ENCODE peak calls at places on chromosomes 6 and 20, in six cellular contexts. One of them, this sample, is unnamed.

GRCh38 chr6:21479140-21479539 is 114.4 kb upstream of the SOX4 start:
- DNase-seq in CD8-positive, alpha-beta memory T cell: no peak
- DNase-seq in hepatocyte: no peak
- DNase-seq in cardiac muscle cell: peak
- DNase-seq in breast epithelium: no peak
- DNase-seq in prostate gland: peak
- DNase-seq in this sample: no peak

GRCh38 chr6:116217069-116217468 is 36.8 kb downstream of the TSPYL4 start:
- DNase-seq in hepatocyte: peak
- DNase-seq in breast epithelium: no peak
- DNase-seq in prostate gland: no peak
- DNase-seq in cardiac muscle cell: peak
- DNase-seq in CD8-positive, alpha-beta memory T cell: no peak
- DNase-seq in this sample: peak

GRCh38 chr6:34684919-34685318 is 11.6 kb downstream of the ILRUN start:
- DNase-seq in cardiac muscle cell: no peak
- DNase-seq in breast epithelium: no peak
- DNase-seq in hepatocyte: no peak
- DNase-seq in CD8-positive, alpha-beta memory T cell: no peak
- DNase-seq in prostate gland: no peak
- DNase-seq in this sample: no peak

GRCh38 chr6:112163295-112164257 is 76.2 kb downstream of the FAM229B start:
- DNase-seq in breast epithelium: no peak
- DNase-seq in prostate gland: peak
- DNase-seq in CD8-positive, alpha-beta memory T cell: peak
- DNase-seq in cardiac muscle cell: peak
- DNase-seq in hepatocyte: peak
- DNase-seq in this sample: peak

GRCh38 chr20:62614085-62614960 is 28.0 kb upstream of the SLCO4A1 start:
- DNase-seq in prostate gland: no peak
- DNase-seq in CD8-positive, alpha-beta memory T cell: no peak
- DNase-seq in hepatocyte: no peak
- DNase-seq in cardiac muscle cell: no peak
- DNase-seq in breast epithelium: no peak
- DNase-seq in this sample: no peak

GRCh38 chr6:166281104-166281503 is 27.1 kb downstream of the PRR18 start:
- DNase-seq in cardiac muscle cell: no peak
- DNase-seq in prostate gland: no peak
- DNase-seq in CD8-positive, alpha-beta memory T cell: no peak
- DNase-seq in breast epithelium: no peak
- DNase-seq in hepatocyte: no peak
- DNase-seq in this sample: no peak

GRCh38 chr6:116291701-116292396 is 12.1 kb upstream of the TSPYL1 start:
- DNase-seq in cardiac muscle cell: no peak
- DNase-seq in breast epithelium: no peak
- DNase-seq in prostate gland: no peak
- DNase-seq in hepatocyte: no peak
- DNase-seq in CD8-positive, alpha-beta memory T cell: no peak
- DNase-seq in this sample: no peak

GRCh38 chr20:62627901-62628612 is 14.2 kb upstream of the SLCO4A1 start:
- DNase-seq in CD8-positive, alpha-beta memory T cell: no peak
- DNase-seq in hepatocyte: no peak
- DNase-seq in cardiac muscle cell: no peak
- DNase-seq in breast epithelium: no peak
- DNase-seq in prostate gland: no peak
- DNase-seq in this sample: no peak

GRCh38 chr20:24871429-24872213 is 77.4 kb upstream of the CST7 start:
- DNase-seq in prostate gland: no peak
- DNase-seq in cardiac muscle cell: peak
- DNase-seq in CD8-positive, alpha-beta memory T cell: no peak
- DNase-seq in breast epithelium: no peak
- DNase-seq in hepatocyte: no peak
- DNase-seq in this sample: no peak

GRCh38 chr6:139262519-139263300 is 29.1 kb downstream of the TXLNB start:
- DNase-seq in hepatocyte: no peak
- DNase-seq in breast epithelium: no peak
- DNase-seq in CD8-positive, alpha-beta memory T cell: no peak
- DNase-seq in cardiac muscle cell: no peak
- DNase-seq in prostate gland: no peak
- DNase-seq in this sample: no peak

GRCh38 chr20:4247898-4248858 is 232.8 kb upstream of the RNF24 start:
- DNase-seq in breast epithelium: no peak
- DNase-seq in CD8-positive, alpha-beta memory T cell: no peak
- DNase-seq in cardiac muscle cell: no peak
- DNase-seq in hepatocyte: no peak
- DNase-seq in prostate gland: no peak
- DNase-seq in this sample: peak

GRCh38 chr6:129749749-129750120 is 39.8 kb upstream of the ARHGAP18 start:
- DNase-seq in prostate gland: no peak
- DNase-seq in breast epithelium: no peak
- DNase-seq in CD8-positive, alpha-beta memory T cell: peak
- DNase-seq in cardiac muscle cell: peak
- DNase-seq in hepatocyte: no peak
- DNase-seq in this sample: no peak

GRCh38 chr6:121573466-121573865 is 138.0 kb downstream of the GJA1 start:
- DNase-seq in cardiac muscle cell: peak
- DNase-seq in prostate gland: no peak
- DNase-seq in CD8-positive, alpha-beta memory T cell: no peak
- DNase-seq in breast epithelium: no peak
- DNase-seq in hepatocyte: no peak
- DNase-seq in this sample: peak

GRCh38 chr6:37630281-37630799 is 67.3 kb downstream of the MDGA1 start:
- DNase-seq in CD8-positive, alpha-beta memory T cell: no peak
- DNase-seq in breast epithelium: peak
- DNase-seq in prostate gland: no peak
- DNase-seq in hepatocyte: peak
- DNase-seq in cardiac muscle cell: peak
- DNase-seq in this sample: no peak

GRCh38 chr6:24495516-24495847 is 713 bp downstream of the ALDH5A1 start:
- DNase-seq in breast epithelium: peak
- DNase-seq in prostate gland: peak
- DNase-seq in hepatocyte: peak
- DNase-seq in cardiac muscle cell: peak
- DNase-seq in CD8-positive, alpha-beta memory T cell: peak
- DNase-seq in this sample: peak

GRCh38 chr20:54515788-54516324 is 40.5 kb downstream of the DOK5 start:
- DNase-seq in cardiac muscle cell: no peak
- DNase-seq in CD8-positive, alpha-beta memory T cell: no peak
- DNase-seq in prostate gland: no peak
- DNase-seq in hepatocyte: no peak
- DNase-seq in breast epithelium: no peak
- DNase-seq in this sample: no peak

GRCh38 chr20:54506643-54507042 is 31.2 kb downstream of the DOK5 start:
- DNase-seq in prostate gland: no peak
- DNase-seq in CD8-positive, alpha-beta memory T cell: no peak
- DNase-seq in cardiac muscle cell: no peak
- DNase-seq in hepatocyte: no peak
- DNase-seq in breast epithelium: no peak
- DNase-seq in this sample: no peak

GRCh38 chr20:54512694-54513093 is 37.3 kb downstream of the DOK5 start:
- DNase-seq in CD8-positive, alpha-beta memory T cell: no peak
- DNase-seq in cardiac muscle cell: no peak
- DNase-seq in prostate gland: no peak
- DNase-seq in breast epithelium: no peak
- DNase-seq in hepatocyte: no peak
- DNase-seq in this sample: no peak

GRCh38 chr20:54514020-54514607 is 38.7 kb downstream of the DOK5 start:
- DNase-seq in cardiac muscle cell: no peak
- DNase-seq in hepatocyte: no peak
- DNase-seq in breast epithelium: no peak
- DNase-seq in CD8-positive, alpha-beta memory T cell: no peak
- DNase-seq in prostate gland: no peak
- DNase-seq in this sample: peak

DNA sequence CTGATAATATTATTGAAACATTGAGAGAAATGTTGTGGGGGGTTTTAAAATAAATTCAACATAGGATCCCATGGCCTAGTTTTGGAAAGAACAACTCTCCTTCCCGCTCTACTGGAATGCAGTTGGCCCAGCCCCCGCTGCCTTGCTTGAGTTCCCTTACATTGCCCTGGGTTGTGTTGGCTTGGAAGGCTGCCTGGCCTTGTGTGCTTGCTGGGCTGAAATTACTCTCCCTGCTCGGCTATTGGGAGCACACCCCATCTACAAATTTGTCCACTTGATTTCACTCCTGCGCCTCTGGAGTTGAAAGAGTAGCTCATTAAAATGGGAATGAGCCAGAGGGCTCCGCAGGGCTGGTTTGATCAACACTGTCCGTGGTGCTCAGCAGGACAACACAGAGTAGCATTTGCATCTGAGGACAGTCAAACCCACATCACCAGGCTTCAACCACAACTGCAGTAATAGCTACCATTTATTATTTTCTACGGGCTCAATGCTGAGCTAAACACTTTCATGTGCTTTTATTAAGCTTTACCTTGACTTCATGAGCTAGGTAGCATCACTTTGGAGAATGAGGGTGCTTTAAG is 35.2 kb downstream of the DOK5 start:
- DNase-seq in CD8-positive, alpha-beta memory T cell: no peak
- DNase-seq in breast epithelium: peak
- DNase-seq in prostate gland: no peak
- DNase-seq in cardiac muscle cell: peak
- DNase-seq in hepatocyte: no peak
- DNase-seq in this sample: peak
- H3K27ac ChIP-seq in CD8-positive, alpha-beta memory T cell: no peak
- H3K27ac ChIP-seq in breast epithelium: peak
- H3K27ac ChIP-seq in prostate gland: no peak
- H3K27ac ChIP-seq in cardiac muscle cell: no peak
- H3K27ac ChIP-seq in hepatocyte: no peak
- H3K27ac ChIP-seq in this sample: no peak

DNA sequence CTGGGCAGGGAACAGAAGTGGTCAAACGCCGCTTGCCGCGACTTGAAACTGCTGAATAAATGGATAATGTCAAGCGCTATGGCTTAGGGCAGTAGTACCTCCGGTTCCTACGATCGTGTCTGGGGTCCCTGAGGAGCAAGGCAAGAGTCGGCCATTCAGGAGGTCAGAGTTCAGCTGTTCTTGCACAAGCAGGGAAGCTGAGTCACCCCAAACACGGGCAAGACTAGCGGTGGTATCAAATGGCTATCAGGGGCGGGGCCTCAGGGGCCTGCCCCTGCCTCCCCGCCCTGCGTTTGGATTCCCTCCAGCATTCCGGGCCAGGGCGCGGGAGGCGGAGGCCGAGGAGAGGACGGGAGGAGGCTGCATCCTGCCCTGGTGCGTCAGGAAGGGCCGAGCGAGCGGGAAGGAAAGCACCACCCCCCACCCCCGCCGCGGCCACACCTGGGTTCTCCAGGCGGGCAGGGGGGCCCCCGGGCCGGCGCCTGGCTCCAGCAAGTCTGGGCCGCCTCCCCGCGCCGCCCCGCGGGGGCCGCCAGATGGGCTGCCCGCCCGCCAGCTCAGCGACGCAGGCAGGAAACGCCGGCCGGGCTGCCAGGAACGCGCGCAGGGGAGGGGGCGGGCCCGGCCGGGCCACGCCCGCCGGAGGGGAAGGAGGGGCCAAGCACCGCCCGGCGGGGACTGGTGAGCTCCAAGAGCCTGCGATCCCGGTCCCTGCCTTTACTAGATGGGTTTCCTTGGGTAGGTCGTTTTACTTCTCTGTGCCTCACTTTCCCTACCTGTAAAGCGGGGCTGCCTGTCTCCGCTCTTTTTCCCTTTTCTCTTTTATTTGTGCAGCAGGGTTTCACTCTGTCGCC is 32.2 kb upstream of the ID1 start:
- DNase-seq in hepatocyte: peak
- DNase-seq in prostate gland: peak
- DNase-seq in breast epithelium: peak
- DNase-seq in CD8-positive, alpha-beta memory T cell: peak
- DNase-seq in cardiac muscle cell: peak
- DNase-seq in this sample: peak
- H3K27ac ChIP-seq in hepatocyte: peak
- H3K27ac ChIP-seq in prostate gland: peak
- H3K27ac ChIP-seq in breast epithelium: peak
- H3K27ac ChIP-seq in CD8-positive, alpha-beta memory T cell: peak
- H3K27ac ChIP-seq in cardiac muscle cell: peak
- H3K27ac ChIP-seq in this sample: peak

GRCh38 chr6:63565058-63565726 is 7.1 kb upstream of the LOC128125822 start:
- DNase-seq in CD8-positive, alpha-beta memory T cell: no peak
- DNase-seq in prostate gland: no peak
- DNase-seq in cardiac muscle cell: no peak
- DNase-seq in breast epithelium: no peak
- DNase-seq in hepatocyte: peak
- DNase-seq in this sample: no peak
- H3K27ac ChIP-seq in CD8-positive, alpha-beta memory T cell: no peak
- H3K27ac ChIP-seq in prostate gland: no peak
- H3K27ac ChIP-seq in cardiac muscle cell: no peak
- H3K27ac ChIP-seq in breast epithelium: no peak
- H3K27ac ChIP-seq in hepatocyte: peak
- H3K27ac ChIP-seq in this sample: no peak

GRCh38 chr20:48763183-48764030 is 64.4 kb downstream of the PREX1 start:
- DNase-seq in breast epithelium: no peak
- DNase-seq in CD8-positive, alpha-beta memory T cell: peak
- DNase-seq in hepatocyte: no peak
- DNase-seq in cardiac muscle cell: no peak
- DNase-seq in prostate gland: no peak
- DNase-seq in this sample: peak
- H3K27ac ChIP-seq in breast epithelium: no peak
- H3K27ac ChIP-seq in CD8-positive, alpha-beta memory T cell: no peak
- H3K27ac ChIP-seq in hepatocyte: no peak
- H3K27ac ChIP-seq in cardiac muscle cell: no peak
- H3K27ac ChIP-seq in prostate gland: no peak
- H3K27ac ChIP-seq in this sample: peak

GRCh38 chr6:146598785-146599405 is at the start of gene ADGB:
- DNase-seq in cardiac muscle cell: peak
- DNase-seq in breast epithelium: no peak
- DNase-seq in hepatocyte: peak
- DNase-seq in CD8-positive, alpha-beta memory T cell: no peak
- DNase-seq in prostate gland: no peak
- DNase-seq in this sample: peak
- H3K27ac ChIP-seq in cardiac muscle cell: no peak
- H3K27ac ChIP-seq in breast epithelium: no peak
- H3K27ac ChIP-seq in hepatocyte: peak
- H3K27ac ChIP-seq in CD8-positive, alpha-beta memory T cell: no peak
- H3K27ac ChIP-seq in prostate gland: no peak
- H3K27ac ChIP-seq in this sample: no peak

DNA sequence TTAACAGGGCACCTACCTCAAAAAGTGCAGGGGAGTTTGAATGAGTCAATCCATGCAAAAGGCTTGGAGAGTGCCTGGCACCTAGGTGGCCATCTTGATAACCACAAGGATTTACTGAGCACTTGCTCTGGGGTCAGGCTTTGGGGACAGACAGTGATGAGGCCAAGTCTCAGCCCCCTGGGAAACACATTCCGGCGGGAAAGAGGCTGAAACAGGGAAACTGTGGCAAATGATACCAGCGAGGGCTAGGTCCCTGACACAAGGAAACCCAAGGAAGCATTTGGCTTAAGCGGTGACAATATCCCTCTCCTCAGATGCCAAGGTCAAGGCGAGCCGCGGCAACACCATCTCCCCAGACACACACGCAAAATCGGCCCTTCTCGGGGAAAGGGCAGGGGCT is 527 bp upstream of the DOK5 start:
- DNase-seq in CD8-positive, alpha-beta memory T cell: no peak
- DNase-seq in hepatocyte: no peak
- DNase-seq in cardiac muscle cell: no peak
- DNase-seq in prostate gland: no peak
- DNase-seq in breast epithelium: no peak
- DNase-seq in this sample: peak
- H3K27ac ChIP-seq in CD8-positive, alpha-beta memory T cell: no peak
- H3K27ac ChIP-seq in hepatocyte: no peak
- H3K27ac ChIP-seq in cardiac muscle cell: no peak
- H3K27ac ChIP-seq in prostate gland: no peak
- H3K27ac ChIP-seq in breast epithelium: peak
- H3K27ac ChIP-seq in this sample: no peak

This sample was measured in mesendoderm.